ENCODE peak calls at places on chromosomes 6 and 20, in six cellular contexts. X is GM12878, N is A549, M is endothelial cell of umbilical vein, D is HepG2, H is K562. O is an unnamed sample.

GRCh38 chr6:106381871-106382270 is 21.4 kb downstream of the CRYBG1 start:
- DNase-seq in X (no peak), N (no peak), M (no peak), D (no peak), H (no peak), O (peak)

GRCh38 chr20:63830821-63831593 is at the start of gene ZBTB46:
- DNase-seq in X (no peak), N (peak), M (no peak), D (no peak), H (peak), O (peak)

GRCh38 chr20:40688129-40689099 is 622 bp downstream of the MAFB start:
- DNase-seq in X (no peak), N (no peak), M (no peak), D (no peak), H (no peak), O (no peak)

GRCh38 chr20:36795691-36796090 is 22.1 kb upstream of the DSN1 start:
- DNase-seq in X (no peak), N (no peak), M (no peak), D (no peak), H (no peak), O (no peak)

GRCh38 chr6:122322824-122323223 is 76.6 kb upstream of the HSF2 start:
- DNase-seq in X (no peak), N (no peak), M (peak), D (no peak), H (no peak), O (peak)

GRCh38 chr6:155314773-155315515 is 660 bp upstream of the TFB1M start:
- DNase-seq in X (peak), N (peak), M (peak), D (peak), H (peak), O (peak)

GRCh38 chr6:16722616-16723015 is 38.6 kb downstream of the ATXN1 start:
- DNase-seq in X (no peak), N (no peak), M (peak), D (no peak), H (no peak), O (no peak)

GRCh38 chr6:5466459-5466858 is 205.1 kb downstream of the FARS2 start:
- DNase-seq in X (no peak), N (no peak), M (peak), D (no peak), H (no peak), O (no peak)

GRCh38 chr6:163572612-163573011 is 158.1 kb downstream of the QKI start:
- DNase-seq in X (no peak), N (peak), M (peak), D (no peak), H (peak), O (peak)

GRCh38 chr6:28589952-28590340 is 64.3 kb downstream of the GPX5 start:
- DNase-seq in X (no peak), N (no peak), M (no peak), D (no peak), H (no peak), O (no peak)

GRCh38 chr6:72206606-72207005 is 320.3 kb downstream of the RIMS1 start:
- DNase-seq in X (no peak), N (no peak), M (no peak), D (no peak), H (no peak), O (no peak)

GRCh38 chr6:42236680-42237473 is 19.2 kb upstream of the MRPS10 start:
- DNase-seq in X (peak), N (no peak), M (no peak), D (no peak), H (no peak), O (no peak)

GRCh38 chr6:52642381-52642780 is 28.5 kb upstream of the TMEM14A start:
- DNase-seq in X (no peak), N (no peak), M (no peak), D (no peak), H (no peak), O (no peak)

GRCh38 chr6:41551086-41551702 is 5.0 kb downstream of the FOXP4 start:
- DNase-seq in X (no peak), N (no peak), M (no peak), D (no peak), H (no peak), O (no peak)

GRCh38 chr6:85669735-85670194 is 27.1 kb upstream of the SYNCRIP start:
- DNase-seq in X (peak), N (no peak), M (peak), D (no peak), H (no peak), O (peak)

GRCh38 chr20:1301031-1301529 is 27.9 kb downstream of the SDCBP2 start:
- DNase-seq in X (no peak), N (no peak), M (peak), D (no peak), H (peak), O (peak)

GRCh38 chr20:10074513-10074912 is 39.7 kb downstream of the ANKEF1 start:
- DNase-seq in X (no peak), N (peak), M (peak), D (peak), H (no peak), O (peak)

GRCh38 chr20:25249198-25249931 is 1.5 kb downstream of the PYGB start:
- DNase-seq in X (no peak), N (no peak), M (peak), D (no peak), H (no peak), O (no peak)

GRCh38 chr6:147856687-147857086 is 348.2 kb downstream of the SAMD5 start:
- DNase-seq in X (no peak), N (no peak), M (no peak), D (no peak), H (no peak), O (no peak)

GRCh38 chr6:74167951-74168350 is 471.9 kb downstream of the CD109 start:
- DNase-seq in X (no peak), N (no peak), M (no peak), D (no peak), H (no peak), O (no peak)

GRCh38 chr6:74166849-74167248 is 470.8 kb downstream of the CD109 start:
- DNase-seq in X (no peak), N (no peak), M (no peak), D (no peak), H (no peak), O (no peak)

GRCh38 chr6:74167506-74167905 is 471.5 kb downstream of the CD109 start:
- DNase-seq in X (no peak), N (no peak), M (no peak), D (no peak), H (no peak), O (no peak)

DNA sequence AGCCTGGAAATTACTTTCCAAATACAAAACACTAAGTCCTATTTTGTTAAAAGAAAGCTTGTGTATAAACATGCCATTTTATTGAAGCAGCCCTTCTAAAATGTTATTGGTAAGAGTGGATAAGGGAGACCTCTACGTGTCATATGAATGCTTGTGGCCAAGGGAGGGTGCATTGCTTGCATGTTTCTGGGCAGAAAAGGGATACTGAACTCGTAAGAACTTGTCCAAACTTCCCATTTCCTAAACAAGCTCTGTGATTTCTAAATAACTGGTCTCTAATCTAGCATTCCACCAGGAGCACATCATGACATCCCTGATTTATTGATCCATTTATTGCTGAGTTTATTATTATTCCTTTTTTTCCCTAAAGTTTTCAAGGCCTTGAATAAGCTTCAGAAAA is 474.1 kb downstream of the CD109 start:
- DNase-seq in X (no peak), N (no peak), M (no peak), D (no peak), H (no peak), O (no peak)
- TF ChIP-seq MAX in X (no peak), N (no peak), M (no peak), D (no peak), H (no peak), O (no peak)

GRCh38 chr6:86685230-86685797 is 252.0 kb upstream of the HTR1E start:
- DNase-seq in X (no peak), N (no peak), M (no peak), D (no peak), H (no peak), O (no peak)
- TF ChIP-seq MYC in X (no peak), N (no peak), M (no peak), D (no peak), H (no peak), O (no peak)

DNA sequence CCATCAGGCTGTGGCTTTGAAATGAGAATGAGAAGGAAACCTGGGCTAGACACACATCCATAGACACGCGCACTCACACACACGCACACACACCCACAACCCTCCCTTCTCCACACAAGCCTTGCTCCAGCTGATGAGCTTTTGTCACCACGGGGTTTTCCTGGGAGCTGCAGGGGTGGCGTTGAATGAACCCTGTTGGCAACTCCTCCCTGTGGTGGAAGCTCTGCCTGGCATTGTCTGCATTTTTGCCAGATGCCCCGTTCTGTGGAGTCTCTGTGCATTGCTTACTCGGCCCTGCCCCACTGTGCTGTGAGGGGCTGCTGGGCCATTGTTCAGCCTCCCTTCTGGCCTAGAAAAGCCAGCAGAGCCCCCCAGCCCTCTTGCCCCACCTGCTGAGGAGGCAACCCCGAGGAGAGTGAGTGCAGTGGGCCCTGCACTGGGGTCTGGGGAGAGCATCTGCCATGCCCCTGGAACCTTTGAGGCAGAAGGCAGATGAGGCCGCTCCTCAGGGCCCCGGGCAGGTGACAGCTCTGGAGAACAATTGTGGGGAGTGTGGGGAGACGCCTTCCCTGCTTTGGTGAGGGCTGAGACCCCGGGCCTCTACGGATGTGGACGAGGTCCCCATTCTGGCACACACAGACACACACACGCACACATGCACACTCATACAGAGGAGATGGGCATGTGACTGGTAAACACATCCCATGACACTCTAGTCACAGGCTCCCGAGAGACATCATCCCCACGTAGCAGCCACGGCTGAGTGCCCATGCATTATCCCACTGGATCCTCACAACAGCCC is 9.9 kb downstream of the ADIG start:
- DNase-seq in X (no peak), N (no peak), M (no peak), D (no peak), H (no peak), O (no peak)
- TF ChIP-seq MAX in X (no peak), N (no peak), M (no peak), D (no peak), H (no peak), O (no peak)

GRCh38 chr6:13248053-13248452 is 80.3 kb downstream of the TBC1D7 start:
- DNase-seq in X (no peak), N (no peak), M (peak), D (peak), H (no peak), O (no peak)
- TF ChIP-seq MYC in X (no peak), N (no peak), M (no peak), D (no peak), H (no peak), O (no peak)

GRCh38 chr20:8853805-8854338 is 215.0 kb upstream of the PLCB4 start:
- DNase-seq in X (peak), N (peak), M (peak), D (peak), H (peak), O (peak)
- TF ChIP-seq MAX in X (no peak), N (peak), M (no peak), D (no peak), H (no peak), O (no peak)